ENCODE peak calls at places on chromosomes 6 and 20, in seven cellular contexts. B, S, X, C, E, T and W are unnamed samples.

GRCh38 chr6:41591859-41592502 is 45.8 kb downstream of the FOXP4 start:
- DNase-seq in X (peak; percentile 55), E (peak; percentile 92), S (peak; percentile 81), C (peak; percentile 78), T (peak; percentile 62), B (peak; percentile 69), W (peak; percentile 30)

GRCh38 chr6:127956260-127956888 is 55.5 kb upstream of the THEMIS start:
- DNase-seq in X (peak; percentile 22), C (no peak), E (no peak), T (no peak), B (peak; percentile 11), S (peak; percentile 70), W (no peak)

GRCh38 chr20:9043364-9043763 is 25.5 kb upstream of the PLCB4 start:
- DNase-seq in E (no peak), X (no peak), C (no peak), S (no peak), T (no peak), B (no peak), W (no peak)

GRCh38 chr6:139824864-139825263 is 450.4 kb upstream of the CITED2 start:
- DNase-seq in X (peak; percentile 22), S (no peak), T (no peak), B (no peak), E (no peak), C (no peak), W (no peak)

GRCh38 chr6:143734641-143735063 is 56.9 kb downstream of the PHACTR2 start:
- DNase-seq in S (no peak), C (no peak), E (peak; percentile 57), B (no peak), T (no peak), X (no peak), W (no peak)

GRCh38 chr20:62776692-62777527 is 19.4 kb upstream of the MRGBP start:
- DNase-seq in T (peak; percentile 86), B (no peak), S (peak; percentile 67), C (no peak), X (no peak), E (peak; percentile 78), W (peak; percentile 53)

GRCh38 chr6:121951918-121952379 is 447.5 kb upstream of the HSF2 start:
- DNase-seq in X (peak; percentile 84), E (no peak), B (no peak), T (no peak), C (peak; percentile 9), S (no peak), W (no peak)

GRCh38 chr6:41359617-41360313 is 24.4 kb downstream of the NCR2 start:
- DNase-seq in X (no peak), C (no peak), T (peak; percentile 13), E (no peak), B (no peak), S (no peak), W (no peak)

GRCh38 chr6:80289727-80290126 is 183.3 kb downstream of the BCKDHB start:
- DNase-seq in T (no peak), S (no peak), C (no peak), B (no peak), E (no peak), X (no peak), W (no peak)

GRCh38 chr6:26195924-26196845 is 109.0 kb downstream of the HFE start:
- DNase-seq in C (no peak), X (peak; percentile 52), T (peak; percentile 87), E (no peak), S (no peak), B (peak; percentile 48), W (peak; percentile 77)

GRCh38 chr6:12479885-12480284 is 189.7 kb downstream of the EDN1 start:
- DNase-seq in T (no peak), X (peak; percentile 23), C (no peak), B (no peak), E (no peak), S (no peak), W (no peak)

GRCh38 chr6:26300359-26300758 is 64.6 kb upstream of the BTN3A2 start:
- DNase-seq in C (no peak), T (no peak), X (peak; percentile 32), E (no peak), S (no peak), B (no peak), W (no peak)

GRCh38 chr6:111101987-111102386 is 14.7 kb downstream of the SLC16A10 start:
- DNase-seq in T (no peak), S (no peak), E (no peak), B (no peak), X (no peak), C (no peak), W (no peak)

GRCh38 chr6:20483902-20484497 is 50.3 kb upstream of the CDKAL1 start:
- DNase-seq in B (peak; percentile 78), E (no peak), T (no peak), X (peak; percentile 9), S (peak; percentile 27), C (no peak), W (no peak)

GRCh38 chr6:70527071-70527737 is 39.5 kb upstream of the SDHAF4 start:
- DNase-seq in S (no peak), T (no peak), C (no peak), X (peak; percentile 20), E (no peak), B (no peak), W (no peak)

GRCh38 chr6:22828179-22829062 is 259.1 kb downstream of the HDGFL1 start:
- DNase-seq in X (peak; percentile 91), B (peak; percentile 75), E (peak; percentile 72), T (no peak), S (peak; percentile 74), C (peak; percentile 89), W (no peak)

GRCh38 chr6:133017581-133017980 is 203.2 kb downstream of the RPS12 start:
- DNase-seq in T (no peak), C (no peak), E (no peak), B (no peak), S (no peak), X (peak; percentile 38), W (no peak)

GRCh38 chr6:6878921-6879585 is 228.7 kb upstream of the RREB1 start:
- DNase-seq in E (no peak), X (no peak), B (no peak), T (no peak), C (peak; percentile 31), S (no peak), W (no peak)

GRCh38 chr20:2879148-2879547 is 5.9 kb downstream of the PTPRA start:
- DNase-seq in T (no peak), S (no peak), X (peak; percentile 95), E (no peak), B (no peak), C (no peak), W (no peak)

GRCh38 chr6:85157266-85157665 is 292.6 kb upstream of the NT5E start:
- DNase-seq in S (no peak), B (no peak), E (no peak), C (no peak), X (no peak), T (no peak), W (no peak)

GRCh38 chr6:37168809-37169457 is 1.0 kb upstream of the PIM1 start:
- DNase-seq in X (peak; percentile 90), T (peak; percentile 54), B (no peak), C (no peak), E (peak; percentile 63), S (peak; percentile 59), W (no peak)

GRCh38 chr20:2657241-2657640 is 4.8 kb downstream of the NOP56 start:
- DNase-seq in X (no peak), S (no peak), C (no peak), B (no peak), E (no peak), T (no peak), W (no peak)

GRCh38 chr6:72081880-72082279 is 195.5 kb downstream of the RIMS1 start:
- DNase-seq in T (no peak), S (no peak), X (no peak), C (no peak), B (no peak), E (no peak), W (no peak)
- TF ChIP-seq EZH2phosphoT487 in T (no peak), S (no peak), X (no peak), C (no peak), B (no peak), E (no peak), W (no peak)

GRCh38 chr20:21575167-21575566 is 61.3 kb upstream of the NKX2-2 start:
- DNase-seq in C (no peak), X (no peak), S (no peak), E (no peak), T (no peak), B (no peak), W (no peak)
- TF ChIP-seq EZH2phosphoT487 in C (no peak), X (no peak), S (no peak), E (no peak), T (no peak), B (no peak), W (no peak)

GRCh38 chr20:20230741-20231140 is 137.2 kb upstream of the INSM1 start:
- DNase-seq in C (no peak), B (no peak), S (no peak), X (no peak), E (no peak), T (no peak), W (no peak)

GRCh38 chr20:20228351-20228750 is 139.6 kb upstream of the INSM1 start:
- DNase-seq in E (no peak), S (no peak), C (no peak), B (no peak), X (no peak), T (no peak), W (no peak)

GRCh38 chr20:20233041-20233514 is 134.8 kb upstream of the INSM1 start:
- DNase-seq in T (no peak), X (no peak), B (no peak), S (no peak), C (no peak), E (peak; percentile 64), W (peak; percentile 95)

GRCh38 chr20:20229595-20229994 is 138.3 kb upstream of the INSM1 start:
- DNase-seq in E (no peak), X (peak; percentile 24), C (no peak), T (no peak), S (no peak), B (no peak), W (no peak)

GRCh38 chr20:20231528-20232298 is 136.2 kb upstream of the INSM1 start:
- DNase-seq in B (no peak), E (no peak), X (no peak), S (no peak), T (no peak), C (no peak), W (no peak)
- TF ChIP-seq EZH2phosphoT487 in B (no peak), E (no peak), X (no peak), S (no peak), T (no peak), C (no peak), W (no peak)

DNA sequence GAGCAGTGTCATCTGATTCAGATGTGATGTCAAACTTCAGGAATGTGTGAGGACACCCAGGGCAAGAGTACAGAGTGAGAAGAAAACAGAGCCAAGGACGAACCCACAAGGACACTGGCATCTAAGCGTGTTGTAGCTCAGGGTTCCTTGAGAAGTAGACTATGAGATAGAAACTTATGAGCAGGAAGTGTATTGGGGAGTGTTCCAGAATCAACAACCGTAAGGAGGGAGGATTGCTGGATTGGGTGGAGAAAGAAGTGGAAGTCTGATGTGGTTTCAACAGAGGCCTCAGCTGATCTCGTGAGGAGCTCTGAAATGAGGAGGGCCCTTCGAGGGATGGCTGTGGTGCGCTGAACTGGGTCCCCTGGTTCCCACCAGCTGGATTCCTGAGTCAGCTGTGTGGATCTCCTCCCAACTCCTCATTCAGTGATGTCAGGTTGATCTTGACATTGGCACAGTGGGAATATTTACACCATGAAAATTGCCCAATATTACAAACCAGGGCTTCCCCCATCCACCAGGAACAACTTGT is 25.7 kb upstream of the IGF2R start:
- DNase-seq in C (peak; percentile 21), X (peak; percentile 74), B (no peak), T (no peak), S (no peak), E (no peak), W (no peak)
- TF ChIP-seq EZH2phosphoT487 in C (no peak), X (no peak), B (no peak), T (no peak), S (no peak), E (no peak), W (no peak)